ENCODE peak calls at places on chromosomes 6 and 20, in seven cellular contexts. U is thoracic aorta; E is coronary artery; S is CD8-positive, alpha-beta memory T cell; J is Peyer's patch; M is HCT116; N is fibroblast of lung. I is an unnamed sample.

GRCh38 chr6:89313006-89313405 is 2.1 kb downstream of the GABRR2 start:
- DNase-seq in M (no peak), E (no peak), J (no peak), S (no peak), U (peak), N (peak), I (no peak)

GRCh38 chr6:125201961-125202729 is 48.6 kb downstream of the TPD52L1 start:
- DNase-seq in S (no peak), E (no peak), M (peak), U (no peak), J (peak), N (peak), I (no peak)

GRCh38 chr6:73739097-73739496 is 43.1 kb downstream of the CD109 start:
- DNase-seq in E (no peak), N (peak), S (no peak), M (peak), J (no peak), U (no peak), I (no peak)

GRCh38 chr6:109034439-109035041 is 60.1 kb downstream of the SESN1 start:
- DNase-seq in U (no peak), J (no peak), N (no peak), M (no peak), S (no peak), E (no peak), I (no peak)

GRCh38 chr6:132604635-132605150 is 15.2 kb upstream of the TAAR5 start:
- DNase-seq in N (no peak), U (no peak), S (no peak), E (no peak), M (no peak), J (no peak), I (no peak)

GRCh38 chr20:33423141-33423834 is 20.3 kb downstream of the SNTA1 start:
- DNase-seq in U (peak), N (peak), E (peak), S (no peak), J (no peak), M (no peak), I (no peak)

GRCh38 chr6:168116446-168116974 is 37.5 kb upstream of the FRMD1 start:
- DNase-seq in N (no peak), J (peak), S (no peak), E (no peak), M (no peak), U (no peak), I (no peak)

GRCh38 chr6:169725270-169726048 is 1.2 kb upstream of the PHF10 start:
- DNase-seq in S (peak), N (peak), J (peak), U (peak), E (peak), M (no peak), I (no peak)

GRCh38 chr20:16580596-16580995 is 7.3 kb upstream of the KIF16B start:
- DNase-seq in J (no peak), N (no peak), S (no peak), M (no peak), U (no peak), E (no peak), I (no peak)
- H3K27ac ChIP-seq in J (peak), N (no peak), S (no peak), M (no peak), U (no peak), E (no peak), I (no peak)

DNA sequence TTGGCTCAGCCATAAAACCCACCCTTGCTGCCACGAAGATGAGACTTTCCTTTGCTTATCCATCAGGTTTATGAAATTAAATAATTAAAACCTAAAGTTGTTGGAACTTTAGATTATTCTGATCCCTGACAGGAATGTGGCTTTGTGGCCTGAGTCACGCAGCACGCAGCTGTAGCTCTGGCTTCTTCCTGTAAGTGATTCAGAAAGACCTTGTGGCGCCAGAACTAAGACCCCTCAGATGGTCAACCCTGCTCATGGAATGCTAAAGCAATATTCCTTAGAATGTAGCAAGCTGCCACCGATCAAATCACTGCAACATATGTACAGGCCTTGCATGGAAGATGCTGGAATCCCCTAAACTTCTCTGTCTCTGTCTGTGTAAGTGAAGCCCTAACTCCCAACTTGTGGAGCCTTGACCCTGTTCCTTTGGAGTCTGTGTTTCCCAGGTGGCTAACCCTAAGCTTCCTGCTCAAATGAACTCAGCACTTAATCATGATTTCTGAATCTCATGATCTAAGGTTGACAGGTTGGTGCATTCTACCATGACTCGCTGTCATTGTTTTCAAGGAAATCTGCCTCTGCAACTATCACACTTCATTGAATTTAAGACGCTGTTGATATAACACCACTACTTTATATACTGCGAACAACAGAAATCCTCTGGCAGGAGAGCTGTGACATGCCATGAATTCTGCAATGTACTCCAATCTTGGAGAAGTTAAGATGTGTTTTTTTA is 111.2 kb upstream of the CST7 start:
- DNase-seq in N (peak), U (no peak), S (no peak), M (no peak), J (no peak), E (no peak), I (no peak)
- H3K27ac ChIP-seq in N (no peak), U (no peak), S (no peak), M (no peak), J (no peak), E (no peak), I (no peak)

GRCh38 chr20:4697874-4698221 is 23.9 kb upstream of the PRND start:
- DNase-seq in E (no peak), S (no peak), U (no peak), N (no peak), J (no peak), M (no peak), I (no peak)
- H3K27ac ChIP-seq in E (no peak), S (no peak), U (no peak), N (no peak), J (no peak), M (no peak), I (no peak)

DNA sequence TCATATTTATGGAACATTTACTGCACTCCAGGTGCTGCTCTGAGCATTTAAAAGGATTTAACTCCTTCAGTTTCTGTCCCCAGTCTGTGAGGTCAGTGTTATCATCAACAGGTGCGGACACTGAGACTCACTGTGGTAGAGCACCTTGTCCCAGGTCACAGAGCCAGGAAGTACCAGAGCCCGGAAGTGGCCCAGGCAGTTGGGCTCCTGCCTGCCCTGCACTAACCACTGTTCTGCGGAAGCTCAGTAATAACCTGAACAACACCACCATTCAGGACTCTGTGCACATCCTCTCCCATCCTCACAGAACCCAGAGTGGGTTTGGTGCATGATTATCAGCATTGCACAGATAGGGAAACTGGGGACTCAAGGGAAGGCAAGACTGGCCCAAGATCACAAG is 16.8 kb upstream of the SIRPG start:
- DNase-seq in M (no peak), J (peak), N (no peak), U (no peak), S (peak), E (no peak), I (no peak)
- H3K27ac ChIP-seq in M (no peak), J (no peak), N (no peak), U (no peak), S (no peak), E (no peak), I (no peak)